ENCODE peak calls at places on chromosomes 12 and 14, in six cellular contexts. One of them, this sample, is unnamed.

GRCh38 chr12:54139030-54139429 is 49.8 kb downstream of the SMUG1 start:
- DNase-seq in aorta: no peak
- DNase-seq in stimulated activated CD4-positive, alpha-beta T cell treated with anti-CD3 and anti-CD28 coated beads, Interleukin-15, amount 100 ng/mL, for 24 hours: no peak
- DNase-seq in globus pallidus: no peak
- DNase-seq in HuH-7.5: no peak
- DNase-seq in NCI-H748 treated with DMSO at 0.1 percent for 48 hours: no peak
- DNase-seq in this sample: no peak

GRCh38 chr12:132222096-132222807 is 78.0 kb downstream of the NOC4L start:
- DNase-seq in aorta: peak; percentile 48
- DNase-seq in stimulated activated CD4-positive, alpha-beta T cell treated with anti-CD3 and anti-CD28 coated beads, Interleukin-15, amount 100 ng/mL, for 24 hours: peak; percentile 19
- DNase-seq in globus pallidus: no peak
- DNase-seq in HuH-7.5: no peak
- DNase-seq in NCI-H748 treated with DMSO at 0.1 percent for 48 hours: no peak
- DNase-seq in this sample: no peak

GRCh38 chr14:52267501-52268190 is at the start of gene PTGDR:
- DNase-seq in aorta: peak; percentile 75
- DNase-seq in stimulated activated CD4-positive, alpha-beta T cell treated with anti-CD3 and anti-CD28 coated beads, Interleukin-15, amount 100 ng/mL, for 24 hours: peak; percentile 60
- DNase-seq in globus pallidus: no peak
- DNase-seq in HuH-7.5: no peak
- DNase-seq in NCI-H748 treated with DMSO at 0.1 percent for 48 hours: no peak
- DNase-seq in this sample: no peak

GRCh38 chr14:92510972-92511371 is 2.6 kb upstream of the RIN3 start:
- DNase-seq in aorta: no peak
- DNase-seq in stimulated activated CD4-positive, alpha-beta T cell treated with anti-CD3 and anti-CD28 coated beads, Interleukin-15, amount 100 ng/mL, for 24 hours: no peak
- DNase-seq in globus pallidus: no peak
- DNase-seq in HuH-7.5: peak; percentile 73
- DNase-seq in NCI-H748 treated with DMSO at 0.1 percent for 48 hours: peak; percentile 12
- DNase-seq in this sample: no peak

GRCh38 chr14:56271988-56272387 is 153.8 kb downstream of the PELI2 start:
- DNase-seq in aorta: no peak
- DNase-seq in stimulated activated CD4-positive, alpha-beta T cell treated with anti-CD3 and anti-CD28 coated beads, Interleukin-15, amount 100 ng/mL, for 24 hours: no peak
- DNase-seq in globus pallidus: no peak
- DNase-seq in HuH-7.5: no peak
- DNase-seq in NCI-H748 treated with DMSO at 0.1 percent for 48 hours: peak; percentile 18
- DNase-seq in this sample: no peak

GRCh38 chr12:123269395-123269892 is 2.2 kb downstream of the CDK2AP1 start:
- DNase-seq in aorta: peak; percentile 89
- DNase-seq in stimulated activated CD4-positive, alpha-beta T cell treated with anti-CD3 and anti-CD28 coated beads, Interleukin-15, amount 100 ng/mL, for 24 hours: peak; percentile 60
- DNase-seq in globus pallidus: peak; percentile 94
- DNase-seq in HuH-7.5: no peak
- DNase-seq in NCI-H748 treated with DMSO at 0.1 percent for 48 hours: no peak
- DNase-seq in this sample: peak; percentile 68

GRCh38 chr14:36986407-36986806 is 186.0 kb downstream of the SLC25A21 start:
- DNase-seq in aorta: no peak
- DNase-seq in stimulated activated CD4-positive, alpha-beta T cell treated with anti-CD3 and anti-CD28 coated beads, Interleukin-15, amount 100 ng/mL, for 24 hours: no peak
- DNase-seq in globus pallidus: no peak
- DNase-seq in HuH-7.5: no peak
- DNase-seq in NCI-H748 treated with DMSO at 0.1 percent for 48 hours: no peak
- DNase-seq in this sample: no peak

GRCh38 chr12:101204598-101205304 is 5.3 kb downstream of the SLC5A8 start:
- DNase-seq in aorta: no peak
- DNase-seq in stimulated activated CD4-positive, alpha-beta T cell treated with anti-CD3 and anti-CD28 coated beads, Interleukin-15, amount 100 ng/mL, for 24 hours: no peak
- DNase-seq in globus pallidus: no peak
- DNase-seq in HuH-7.5: no peak
- DNase-seq in NCI-H748 treated with DMSO at 0.1 percent for 48 hours: no peak
- DNase-seq in this sample: no peak

GRCh38 chr14:30482270-30482669 is 76.7 kb upstream of the G2E3 start:
- DNase-seq in aorta: no peak
- DNase-seq in stimulated activated CD4-positive, alpha-beta T cell treated with anti-CD3 and anti-CD28 coated beads, Interleukin-15, amount 100 ng/mL, for 24 hours: no peak
- DNase-seq in globus pallidus: no peak
- DNase-seq in HuH-7.5: no peak
- DNase-seq in NCI-H748 treated with DMSO at 0.1 percent for 48 hours: no peak
- DNase-seq in this sample: no peak

GRCh38 chr12:46264057-46264456 is 4.8 kb downstream of the SLC38A1 start:
- DNase-seq in aorta: no peak
- DNase-seq in stimulated activated CD4-positive, alpha-beta T cell treated with anti-CD3 and anti-CD28 coated beads, Interleukin-15, amount 100 ng/mL, for 24 hours: no peak
- DNase-seq in globus pallidus: no peak
- DNase-seq in HuH-7.5: no peak
- DNase-seq in NCI-H748 treated with DMSO at 0.1 percent for 48 hours: no peak
- DNase-seq in this sample: no peak

GRCh38 chr12:62162214-62162613 is 98.0 kb upstream of the USP15 start:
- DNase-seq in aorta: no peak
- DNase-seq in stimulated activated CD4-positive, alpha-beta T cell treated with anti-CD3 and anti-CD28 coated beads, Interleukin-15, amount 100 ng/mL, for 24 hours: no peak
- DNase-seq in globus pallidus: no peak
- DNase-seq in HuH-7.5: no peak
- DNase-seq in NCI-H748 treated with DMSO at 0.1 percent for 48 hours: no peak
- DNase-seq in this sample: no peak

GRCh38 chr12:103758310-103759089 is 82.5 kb downstream of the NT5DC3 start:
- DNase-seq in aorta: no peak
- DNase-seq in stimulated activated CD4-positive, alpha-beta T cell treated with anti-CD3 and anti-CD28 coated beads, Interleukin-15, amount 100 ng/mL, for 24 hours: no peak
- DNase-seq in globus pallidus: no peak
- DNase-seq in HuH-7.5: no peak
- DNase-seq in NCI-H748 treated with DMSO at 0.1 percent for 48 hours: no peak
- DNase-seq in this sample: no peak

GRCh38 chr14:88386395-88386794 is 938 bp downstream of the SPATA7 start:
- DNase-seq in aorta: no peak
- DNase-seq in stimulated activated CD4-positive, alpha-beta T cell treated with anti-CD3 and anti-CD28 coated beads, Interleukin-15, amount 100 ng/mL, for 24 hours: no peak
- DNase-seq in globus pallidus: no peak
- DNase-seq in HuH-7.5: no peak
- DNase-seq in NCI-H748 treated with DMSO at 0.1 percent for 48 hours: no peak
- DNase-seq in this sample: no peak

GRCh38 chr14:55553791-55554190 is 26.2 kb upstream of the KTN1 start:
- DNase-seq in aorta: no peak
- DNase-seq in stimulated activated CD4-positive, alpha-beta T cell treated with anti-CD3 and anti-CD28 coated beads, Interleukin-15, amount 100 ng/mL, for 24 hours: no peak
- DNase-seq in globus pallidus: no peak
- DNase-seq in HuH-7.5: no peak
- DNase-seq in NCI-H748 treated with DMSO at 0.1 percent for 48 hours: no peak
- DNase-seq in this sample: no peak

GRCh38 chr12:15227004-15227679 is 5.9 kb upstream of the RERG start:
- DNase-seq in aorta: peak; percentile 80
- DNase-seq in stimulated activated CD4-positive, alpha-beta T cell treated with anti-CD3 and anti-CD28 coated beads, Interleukin-15, amount 100 ng/mL, for 24 hours: peak; percentile 31
- DNase-seq in globus pallidus: peak; percentile 20
- DNase-seq in HuH-7.5: no peak
- DNase-seq in NCI-H748 treated with DMSO at 0.1 percent for 48 hours: no peak
- DNase-seq in this sample: peak; percentile 5

GRCh38 chr12:104387190-104387589 is 69.6 kb upstream of the CHST11 start:
- DNase-seq in aorta: no peak
- DNase-seq in stimulated activated CD4-positive, alpha-beta T cell treated with anti-CD3 and anti-CD28 coated beads, Interleukin-15, amount 100 ng/mL, for 24 hours: no peak
- DNase-seq in globus pallidus: no peak
- DNase-seq in HuH-7.5: no peak
- DNase-seq in NCI-H748 treated with DMSO at 0.1 percent for 48 hours: peak; percentile 49
- DNase-seq in this sample: no peak